ENCODE peak calls at places on chromosomes 16 and 17, in six cellular contexts. One of them, this sample, is unnamed.

GRCh38 chr17:46979023-46979870 is at the start of gene RPRML:
- DNase-seq in body of pancreas: peak
- DNase-seq in stomach: peak
- DNase-seq in Peyer's patch: no peak
- DNase-seq in NB4: peak
- DNase-seq in adrenal gland: peak
- DNase-seq in this sample: peak

GRCh38 chr16:88061346-88062110 is 110.3 kb downstream of the BANP start:
- DNase-seq in body of pancreas: no peak
- DNase-seq in stomach: no peak
- DNase-seq in Peyer's patch: no peak
- DNase-seq in NB4: no peak
- DNase-seq in adrenal gland: no peak
- DNase-seq in this sample: no peak

GRCh38 chr17:64084940-64085649 is 44.8 kb downstream of the ERN1 start:
- DNase-seq in body of pancreas: no peak
- DNase-seq in stomach: no peak
- DNase-seq in Peyer's patch: no peak
- DNase-seq in NB4: no peak
- DNase-seq in adrenal gland: no peak
- DNase-seq in this sample: no peak

GRCh38 chr16:89142474-89143197 is 28.9 kb upstream of the CDH15 start:
- DNase-seq in body of pancreas: no peak
- DNase-seq in stomach: no peak
- DNase-seq in Peyer's patch: no peak
- DNase-seq in NB4: peak
- DNase-seq in adrenal gland: no peak
- DNase-seq in this sample: no peak

GRCh38 chr17:66691644-66692500 is 143.0 kb upstream of the CACNG5 start:
- DNase-seq in body of pancreas: no peak
- DNase-seq in stomach: no peak
- DNase-seq in Peyer's patch: no peak
- DNase-seq in NB4: peak
- DNase-seq in adrenal gland: no peak
- DNase-seq in this sample: no peak

GRCh38 chr17:13513039-13513405 is 88.7 kb downstream of the HS3ST3A1 start:
- DNase-seq in body of pancreas: no peak
- DNase-seq in stomach: no peak
- DNase-seq in Peyer's patch: no peak
- DNase-seq in NB4: no peak
- DNase-seq in adrenal gland: no peak
- DNase-seq in this sample: no peak

GRCh38 chr17:72171703-72172670 is 51.2 kb downstream of the SOX9 start:
- DNase-seq in body of pancreas: no peak
- DNase-seq in stomach: no peak
- DNase-seq in Peyer's patch: no peak
- DNase-seq in NB4: no peak
- DNase-seq in adrenal gland: peak
- DNase-seq in this sample: no peak

GRCh38 chr17:78538033-78538776 is 39.0 kb downstream of the DNAH17 start:
- DNase-seq in body of pancreas: no peak
- DNase-seq in stomach: no peak
- DNase-seq in Peyer's patch: no peak
- DNase-seq in NB4: peak
- DNase-seq in adrenal gland: no peak
- DNase-seq in this sample: no peak

GRCh38 chr16:68538880-68539701 is at the start of gene ZFP90:
- DNase-seq in body of pancreas: peak
- DNase-seq in stomach: peak
- DNase-seq in Peyer's patch: peak
- DNase-seq in NB4: peak
- DNase-seq in adrenal gland: peak
- DNase-seq in this sample: peak

GRCh38 chr16:88705076-88705684 is 1.0 kb downstream of the RNF166 start:
- DNase-seq in body of pancreas: no peak
- DNase-seq in stomach: no peak
- DNase-seq in Peyer's patch: no peak
- DNase-seq in NB4: peak
- DNase-seq in adrenal gland: no peak
- DNase-seq in this sample: no peak

GRCh38 chr16:78244131-78244899 is 144.9 kb downstream of the WWOX start:
- DNase-seq in body of pancreas: no peak
- DNase-seq in stomach: peak
- DNase-seq in Peyer's patch: no peak
- DNase-seq in NB4: no peak
- DNase-seq in adrenal gland: no peak
- DNase-seq in this sample: no peak

GRCh38 chr16:24013733-24014645 is 178.2 kb downstream of the PRKCB start:
- DNase-seq in body of pancreas: no peak
- DNase-seq in stomach: peak
- DNase-seq in Peyer's patch: peak
- DNase-seq in NB4: peak
- DNase-seq in adrenal gland: no peak
- DNase-seq in this sample: no peak

GRCh38 chr16:7744546-7745294 is 412.1 kb downstream of the RBFOX1 start:
- DNase-seq in body of pancreas: no peak
- DNase-seq in stomach: no peak
- DNase-seq in Peyer's patch: no peak
- DNase-seq in NB4: no peak
- DNase-seq in adrenal gland: no peak
- DNase-seq in this sample: no peak

GRCh38 chr16:68233835-68234187 is 2.1 kb downstream of the ESRP2 start:
- DNase-seq in body of pancreas: no peak
- DNase-seq in stomach: no peak
- DNase-seq in Peyer's patch: no peak
- DNase-seq in NB4: no peak
- DNase-seq in adrenal gland: no peak
- DNase-seq in this sample: no peak

GRCh38 chr16:87295259-87295658 is 21.9 kb downstream of the C16orf95 start:
- DNase-seq in body of pancreas: no peak
- DNase-seq in stomach: no peak
- DNase-seq in Peyer's patch: no peak
- DNase-seq in NB4: peak
- DNase-seq in adrenal gland: no peak
- DNase-seq in this sample: no peak

GRCh38 chr17:78599419-78599818 is 22.2 kb upstream of the DNAH17 start:
- DNase-seq in body of pancreas: no peak
- DNase-seq in stomach: no peak
- DNase-seq in Peyer's patch: no peak
- DNase-seq in NB4: peak
- DNase-seq in adrenal gland: no peak
- DNase-seq in this sample: no peak

GRCh38 chr17:37813753-37814152 is 68.9 kb upstream of the HNF1B start:
- DNase-seq in body of pancreas: no peak
- DNase-seq in stomach: no peak
- DNase-seq in Peyer's patch: no peak
- DNase-seq in NB4: no peak
- DNase-seq in adrenal gland: no peak
- DNase-seq in this sample: peak

GRCh38 chr17:17551361-17551760 is 40.1 kb downstream of the PEMT start:
- DNase-seq in body of pancreas: no peak
- DNase-seq in stomach: no peak
- DNase-seq in Peyer's patch: no peak
- DNase-seq in NB4: no peak
- DNase-seq in adrenal gland: no peak
- DNase-seq in this sample: no peak

GRCh38 chr17:48048321-48049140 is at the start of gene NFE2L1:
- DNase-seq in body of pancreas: peak
- DNase-seq in stomach: peak
- DNase-seq in Peyer's patch: peak
- DNase-seq in NB4: peak
- DNase-seq in adrenal gland: peak
- DNase-seq in this sample: peak

GRCh38 chr17:76538281-76538931 is 897 bp upstream of the CYGB start:
- DNase-seq in body of pancreas: no peak
- DNase-seq in stomach: no peak
- DNase-seq in Peyer's patch: no peak
- DNase-seq in NB4: peak
- DNase-seq in adrenal gland: peak
- DNase-seq in this sample: no peak

GRCh38 chr17:73983623-73984410 is 219.7 kb upstream of the RPL38 start:
- DNase-seq in body of pancreas: no peak
- DNase-seq in stomach: no peak
- DNase-seq in Peyer's patch: no peak
- DNase-seq in NB4: peak
- DNase-seq in adrenal gland: no peak
- DNase-seq in this sample: no peak

DNA sequence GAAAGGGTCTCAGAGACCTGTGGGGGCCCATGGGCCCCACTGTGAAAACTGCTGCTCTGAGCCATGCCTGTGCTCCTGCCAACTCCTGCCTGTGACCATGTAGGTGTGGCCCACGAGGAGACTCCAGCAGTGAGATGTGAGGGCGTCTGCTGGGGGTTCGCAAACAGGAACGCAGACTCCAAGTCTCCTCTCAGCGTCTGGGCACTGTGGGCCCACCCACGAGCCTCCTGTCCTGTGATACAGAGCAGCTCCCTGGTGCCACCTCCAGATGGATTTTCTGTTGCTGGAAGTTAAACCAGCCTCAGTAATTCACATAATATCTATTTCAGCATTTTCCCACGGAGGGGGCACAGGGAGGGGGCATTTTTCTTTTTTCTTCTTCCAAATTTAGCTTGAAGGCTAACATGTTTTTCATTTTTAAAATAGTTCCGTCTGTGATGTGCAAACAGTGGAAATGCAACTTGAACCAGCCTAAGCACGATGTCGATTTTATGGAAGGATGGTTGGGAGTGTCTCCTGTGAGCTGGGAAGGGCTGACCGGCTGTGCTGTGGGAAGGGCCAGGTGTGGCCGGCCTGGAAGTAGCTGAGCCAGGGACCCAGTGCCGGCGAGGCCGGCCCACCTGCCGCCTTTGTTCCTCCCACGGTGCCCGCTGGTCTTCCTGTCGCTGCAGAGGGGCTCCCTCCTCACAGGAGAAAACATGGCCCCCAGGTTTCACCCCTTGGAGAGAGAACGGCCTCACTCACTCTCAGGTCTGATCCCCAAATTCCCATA is 3.8 kb upstream of the RAB40B start:
- DNase-seq in body of pancreas: no peak
- DNase-seq in stomach: no peak
- DNase-seq in Peyer's patch: peak
- DNase-seq in NB4: no peak
- DNase-seq in adrenal gland: no peak
- DNase-seq in this sample: no peak
- TF ChIP-seq POLR2A in body of pancreas: no peak
- TF ChIP-seq POLR2A in stomach: no peak
- TF ChIP-seq POLR2A in Peyer's patch: no peak
- TF ChIP-seq POLR2A in NB4: no peak
- TF ChIP-seq POLR2A in adrenal gland: no peak
- TF ChIP-seq POLR2A in this sample: no peak

DNA sequence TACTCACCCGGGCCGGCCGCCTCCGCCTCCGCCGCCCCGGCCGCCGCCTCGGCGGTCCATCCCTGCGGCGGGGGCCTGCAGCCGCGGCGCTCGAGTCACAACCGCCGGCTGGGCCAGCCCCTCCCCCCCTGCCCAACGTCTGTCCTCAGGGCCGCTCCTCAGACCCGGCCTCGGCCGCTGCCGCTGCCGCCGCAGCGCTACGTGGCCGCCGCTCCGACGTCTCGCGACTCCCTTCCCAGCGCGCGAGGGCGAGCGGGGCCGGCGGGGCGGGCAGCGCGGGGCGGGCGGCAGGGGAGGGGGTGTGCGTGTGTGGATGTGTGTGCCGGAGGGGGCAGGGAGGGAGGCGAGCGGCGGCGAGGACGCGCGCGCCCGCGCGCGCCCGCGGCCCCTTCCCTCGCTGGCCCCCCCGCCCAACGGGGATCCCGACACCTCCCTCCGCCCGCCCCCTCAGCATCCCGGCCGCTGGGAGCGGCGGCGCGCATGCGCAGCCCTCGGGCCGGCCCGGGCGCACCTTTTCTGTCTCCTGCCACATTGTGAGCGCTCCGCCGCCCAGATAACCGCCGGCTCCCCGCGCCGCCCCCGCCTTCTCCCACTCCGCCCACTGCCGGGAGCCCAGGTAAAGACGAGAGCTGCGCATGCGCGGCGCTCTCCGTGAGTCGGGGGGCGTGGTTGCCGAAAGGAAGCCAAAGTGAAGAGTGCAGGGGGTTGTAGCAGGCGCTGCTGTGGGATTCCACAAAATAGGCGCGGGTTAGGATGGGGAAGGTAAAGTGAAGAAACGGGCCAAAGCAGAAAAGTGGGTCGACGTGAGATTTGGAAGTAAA is at the start of gene ZNF652:
- DNase-seq in body of pancreas: peak
- DNase-seq in stomach: peak
- DNase-seq in Peyer's patch: peak
- DNase-seq in NB4: peak
- DNase-seq in adrenal gland: peak
- DNase-seq in this sample: peak
- TF ChIP-seq POLR2A in body of pancreas: no peak
- TF ChIP-seq POLR2A in stomach: no peak
- TF ChIP-seq POLR2A in Peyer's patch: no peak
- TF ChIP-seq POLR2A in NB4: no peak
- TF ChIP-seq POLR2A in adrenal gland: peak
- TF ChIP-seq POLR2A in this sample: peak

DNA sequence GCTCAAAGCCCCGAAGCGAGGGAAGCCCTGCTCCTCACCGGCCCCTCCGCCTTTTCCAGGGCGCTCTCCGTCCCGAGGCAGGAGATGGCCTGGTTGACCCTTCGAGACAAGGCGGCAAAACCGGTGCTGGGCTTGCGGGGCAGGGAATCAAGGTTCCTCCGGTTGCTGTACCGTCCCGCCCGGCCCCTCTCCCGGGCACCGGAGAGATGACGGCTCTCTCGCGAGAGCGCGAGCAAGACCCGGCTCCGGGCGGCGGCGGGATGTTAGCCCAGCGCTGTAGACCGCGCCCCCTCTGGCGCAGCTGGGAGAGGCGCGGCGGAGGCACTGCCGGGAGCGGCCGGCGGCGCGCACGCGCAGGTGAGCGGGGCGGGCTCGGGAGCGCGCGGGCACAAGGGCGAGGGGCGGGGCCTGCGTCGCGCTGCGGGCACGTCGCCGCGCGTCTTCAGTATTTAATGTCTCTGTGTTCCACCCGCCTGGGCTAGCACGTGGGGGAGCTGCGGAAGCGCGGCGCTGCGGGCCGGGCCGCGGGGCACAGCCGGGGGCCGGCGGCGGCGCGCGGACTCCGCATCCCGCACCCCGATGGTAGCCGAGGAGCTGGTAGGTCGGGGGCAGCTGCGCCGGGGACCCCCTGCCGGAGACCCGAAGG is at the start of gene AKAP1:
- DNase-seq in body of pancreas: peak
- DNase-seq in stomach: peak
- DNase-seq in Peyer's patch: peak
- DNase-seq in NB4: peak
- DNase-seq in adrenal gland: peak
- DNase-seq in this sample: peak
- TF ChIP-seq POLR2A in body of pancreas: peak
- TF ChIP-seq POLR2A in stomach: peak
- TF ChIP-seq POLR2A in Peyer's patch: peak
- TF ChIP-seq POLR2A in NB4: peak
- TF ChIP-seq POLR2A in adrenal gland: peak
- TF ChIP-seq POLR2A in this sample: peak

GRCh38 chr17:71145486-71145885 is 975.3 kb upstream of the SOX9 start:
- DNase-seq in body of pancreas: no peak
- DNase-seq in stomach: no peak
- DNase-seq in Peyer's patch: no peak
- DNase-seq in NB4: no peak
- DNase-seq in adrenal gland: no peak
- DNase-seq in this sample: no peak

GRCh38 chr17:71147906-71148305 is 972.9 kb upstream of the SOX9 start:
- DNase-seq in body of pancreas: no peak
- DNase-seq in stomach: no peak
- DNase-seq in Peyer's patch: no peak
- DNase-seq in NB4: no peak
- DNase-seq in adrenal gland: no peak
- DNase-seq in this sample: no peak

GRCh38 chr17:71149607-71150006 is 971.2 kb upstream of the SOX9 start:
- DNase-seq in body of pancreas: no peak
- DNase-seq in stomach: no peak
- DNase-seq in Peyer's patch: no peak
- DNase-seq in NB4: no peak
- DNase-seq in adrenal gland: no peak
- DNase-seq in this sample: no peak
- TF ChIP-seq POLR2A in body of pancreas: no peak
- TF ChIP-seq POLR2A in stomach: no peak
- TF ChIP-seq POLR2A in Peyer's patch: no peak
- TF ChIP-seq POLR2A in NB4: no peak
- TF ChIP-seq POLR2A in adrenal gland: no peak
- TF ChIP-seq POLR2A in this sample: no peak

This sample was measured in H54.